ENCODE peak calls at places on chromosomes 13 and 19, in six cellular contexts. P is IMR-90, D is mesenchymal stem cell, B is H9, X is H1, V is trophoblast cell. M is an unnamed sample. For H3K27me3, the result is how much of the 10 kb centered on the place peaks cover.

GRCh38 chr13:100440756-100441421 is 147.7 kb downstream of the GGACT start:
- DNase-seq in X (no peak), B (no peak), D (peak), V (no peak), P (peak), M (no peak)

GRCh38 chr19:11378319-11379189 is 4.1 kb downstream of the SWSAP1 start:
- DNase-seq in P (peak), V (peak), B (peak), D (peak), X (no peak), M (peak)

GRCh38 chr19:54502518-54503048 is at the start of gene LAIR2:
- DNase-seq in V (peak), D (no peak), B (no peak), P (no peak), X (no peak), M (no peak)

GRCh38 chr19:2327773-2328400 is 499 bp downstream of the LSM7 start:
- DNase-seq in B (peak), X (peak), P (peak), D (peak), V (peak), M (peak)

GRCh38 chr13:111020546-111020945 is 94.6 kb upstream of the ARHGEF7 start:
- DNase-seq in B (no peak), P (no peak), V (no peak), X (no peak), D (no peak), M (no peak)

GRCh38 chr19:55096061-55096701 is 20.5 kb downstream of the EPS8L1 start:
- DNase-seq in V (no peak), B (peak), X (no peak), D (no peak), P (no peak), M (no peak)

GRCh38 chr13:39571502-39572092 is 31.4 kb downstream of the LHFPL6 start:
- DNase-seq in X (no peak), B (no peak), D (no peak), V (no peak), P (no peak), M (no peak)

GRCh38 chr19:31517466-31518180 is 168.4 kb upstream of the TSHZ3 start:
- DNase-seq in P (no peak), B (no peak), X (no peak), D (no peak), V (no peak), M (no peak)

GRCh38 chr19:37869766-37870340 is 36.5 kb downstream of the WDR87 start:
- DNase-seq in V (peak), D (no peak), P (no peak), X (no peak), B (no peak), M (no peak)

GRCh38 chr13:51781246-51782022 is 22.5 kb downstream of the DHRS12 start:
- DNase-seq in V (peak), D (peak), X (no peak), P (peak), B (peak), M (no peak)

GRCh38 chr19:30029721-30030510 is 87.9 kb downstream of the URI1 start:
- DNase-seq in B (no peak), V (peak), P (peak), D (no peak), X (no peak), M (no peak)

GRCh38 chr19:13693933-13694332 is 70.4 kb upstream of the MRI1 start:
- DNase-seq in B (no peak), X (no peak), V (no peak), P (no peak), D (no peak), M (no peak)

GRCh38 chr13:109665211-109665610 is 121.2 kb downstream of the IRS2 start:
- DNase-seq in X (no peak), V (no peak), B (no peak), D (no peak), P (no peak), M (no peak)
- H3K14ac ChIP-seq in X (no peak), V (no peak), B (no peak), D (no peak), P (no peak), M (no peak)

GRCh38 chr13:43307221-43307920 is 284.0 kb downstream of the DNAJC15 start:
- DNase-seq in D (no peak), X (no peak), P (no peak), B (no peak), V (no peak), M (no peak)

GRCh38 chr13:43304449-43304848 is 281.1 kb downstream of the DNAJC15 start:
- DNase-seq in V (no peak), D (no peak), P (no peak), B (no peak), X (no peak), M (no peak)

GRCh38 chr13:43306364-43306763 is 283.0 kb downstream of the DNAJC15 start:
- DNase-seq in X (no peak), P (no peak), B (no peak), V (no peak), D (no peak), M (no peak)

GRCh38 chr13:43304945-43305344 is 281.6 kb downstream of the DNAJC15 start:
- DNase-seq in V (no peak), X (no peak), B (no peak), P (no peak), D (no peak), M (no peak)

GRCh38 chr13:43305416-43305815 is 282.0 kb downstream of the DNAJC15 start:
- DNase-seq in D (no peak), P (peak), B (no peak), X (no peak), V (peak), M (no peak)
- H3K27me3 ChIP-seq in D (under half), P (under half), B (under half), X (under half), V (under half), M (under half)

DNA sequence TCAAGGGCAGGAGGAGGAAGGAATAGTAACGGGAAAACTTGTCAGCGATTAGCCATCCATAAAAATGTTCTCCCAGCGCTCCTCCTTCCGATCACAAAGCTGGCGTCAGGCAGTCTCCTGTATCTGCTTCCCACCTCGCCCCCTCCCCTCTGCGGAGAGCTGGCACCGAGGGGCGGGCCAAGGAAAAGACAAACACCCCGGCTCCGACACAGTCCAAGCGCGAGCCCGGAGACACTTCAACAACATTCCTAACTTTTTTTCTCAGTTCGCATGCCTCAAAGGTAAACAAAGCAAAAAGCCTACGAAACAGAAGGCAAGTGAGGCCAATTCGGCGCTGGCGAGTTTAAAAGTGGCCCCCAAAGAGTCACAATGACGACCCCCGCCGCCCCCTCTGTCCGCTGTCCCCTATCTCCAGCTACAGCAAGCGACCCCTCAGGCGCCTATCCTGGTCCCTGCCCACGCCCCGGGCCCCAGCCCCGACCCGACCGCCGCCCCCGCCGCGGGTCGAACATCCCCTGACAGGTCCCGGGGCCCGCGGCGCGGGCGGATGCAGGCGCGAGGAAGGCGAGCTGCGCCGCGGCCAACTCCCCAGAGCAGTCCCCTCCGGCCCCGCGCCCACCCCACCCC is 719 bp downstream of the SMAD9 start:
- DNase-seq in X (no peak), P (peak), V (peak), B (peak), D (peak), M (peak)
- H2BK120ac ChIP-seq in X (no peak), P (peak), V (peak), B (no peak), D (peak), M (no peak)

GRCh38 chr19:47356900-47357299 is 7.8 kb downstream of the DHX34 start:
- DNase-seq in X (no peak), D (no peak), P (no peak), B (no peak), V (peak), M (no peak)
- H3K14ac ChIP-seq in X (no peak), D (no peak), P (no peak), B (no peak), V (no peak), M (no peak)

GRCh38 chr13:112067121-112067741 is at the start of gene SOX1:
- DNase-seq in V (no peak), P (no peak), B (peak), X (no peak), D (no peak), M (no peak)
- H3K27me3 ChIP-seq in V (half or more), P (half or more), B (half or more), X (half or more), D (half or more), M (half or more)

GRCh38 chr13:46119883-46120614 is 15.2 kb upstream of the CPB2 start:
- DNase-seq in X (no peak), P (peak), V (peak), D (peak), B (no peak), M (no peak)
- H2BK120ac ChIP-seq in X (no peak), P (no peak), V (peak), D (no peak), B (no peak), M (no peak)

DNA sequence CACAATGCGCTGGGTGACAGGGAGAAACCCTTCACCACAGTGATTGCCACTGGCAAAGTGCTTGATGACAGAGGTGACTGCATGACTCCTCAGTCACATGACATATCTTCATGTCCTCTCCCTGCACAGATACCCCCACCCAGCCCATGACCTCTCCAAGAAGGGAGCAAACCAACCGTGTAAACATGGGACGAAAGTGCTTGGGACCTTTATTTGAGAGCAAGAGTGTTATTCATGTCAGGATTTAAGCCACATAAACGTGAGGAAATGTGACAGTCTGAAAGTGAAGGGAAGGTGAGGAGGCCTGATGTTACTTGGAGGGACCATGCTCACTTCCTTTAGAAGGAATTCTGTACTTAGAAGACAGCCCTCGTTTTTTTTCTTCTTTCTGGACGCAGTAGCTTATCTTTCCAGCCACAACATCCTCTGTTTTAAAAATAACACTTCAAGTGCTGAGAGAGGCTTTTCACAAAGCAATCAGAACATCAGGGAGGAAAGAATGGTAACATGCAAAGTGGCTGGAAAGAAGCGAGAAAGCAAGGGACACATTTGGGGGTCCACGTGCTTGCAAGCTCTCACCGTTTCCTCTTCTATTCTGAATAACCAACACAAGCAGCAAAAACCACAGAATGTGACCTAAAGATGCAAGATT is 35.6 kb downstream of the EPS15L1 start:
- DNase-seq in B (no peak), D (peak), P (no peak), X (no peak), V (no peak), M (no peak)
- H3K14ac ChIP-seq in B (no peak), D (no peak), P (peak), X (no peak), V (no peak), M (no peak)

M was measured in neuronal stem cell.